ENCODE peak calls at places on chromosomes 1 and 21, in eight cellular contexts. Q is BJ, S is B cell, Z is bronchial epithelial cell, E is fibroblast of lung, C is progenitor cell of endocrine pancreas, I is suprapubic skin, O is sigmoid colon. P is an unnamed sample.

GRCh38 chr1:214261206-214262123 is 19.5 kb upstream of the SMYD2 start:
- DNase-seq in Q (peak), S (peak), Z (peak), E (peak), C (peak), I (peak), O (peak), P (no peak)

GRCh38 chr1:202162049-202162417 is 1.6 kb upstream of the PTPN7 start:
- DNase-seq in Q (no peak), S (peak), Z (no peak), E (no peak), C (no peak), I (no peak), O (no peak), P (no peak)

GRCh38 chr1:246907472-246907871 is 24.3 kb downstream of the AHCTF1 start:
- DNase-seq in Q (no peak), S (peak), Z (peak), E (peak), C (no peak), I (no peak), O (no peak), P (no peak)

GRCh38 chr1:161531986-161532875 is 7.9 kb downstream of the HSPA6 start:
- DNase-seq in Q (no peak), S (no peak), Z (no peak), E (no peak), C (no peak), I (no peak), O (no peak), P (no peak)

GRCh38 chr1:234656981-234657651 is 47.1 kb upstream of the IRF2BP2 start:
- DNase-seq in Q (peak), S (peak), Z (peak), E (peak), C (no peak), I (no peak), O (no peak), P (no peak)

GRCh38 chr1:115114308-115114707 is 25.0 kb upstream of the TSPAN2 start:
- DNase-seq in Q (no peak), S (no peak), Z (peak), E (peak), C (no peak), I (no peak), O (no peak), P (no peak)

GRCh38 chr1:97160796-97161195 is 439.2 kb downstream of the PTBP2 start:
- DNase-seq in Q (no peak), S (no peak), Z (no peak), E (peak), C (no peak), I (no peak), O (no peak), P (no peak)

GRCh38 chr21:32414579-32415358 is 2.3 kb downstream of the EVA1C start:
- DNase-seq in Q (no peak), S (no peak), Z (peak), E (peak), C (no peak), I (no peak), O (no peak), P (no peak)

GRCh38 chr1:93437976-93438605 is 9.8 kb upstream of the FNBP1L start:
- DNase-seq in Q (peak), S (peak), Z (peak), E (peak), C (no peak), I (no peak), O (no peak), P (no peak)
- TF ChIP-seq CTCF in Q (peak), S (peak), Z (peak), E (peak), C (peak), I (peak), O (peak), P (peak)

GRCh38 chr21:30444204-30444603 is 4.1 kb downstream of the KRTAP15-1 start:
- DNase-seq in Q (no peak), S (no peak), Z (peak), E (no peak), C (no peak), I (no peak), O (no peak), P (no peak)
- TF ChIP-seq CTCF in Q (no peak), S (no peak), Z (peak), E (no peak), C (no peak), I (no peak), O (no peak), P (no peak)

GRCh38 chr1:177351361-177352108 is 180.8 kb downstream of the BRINP2 start:
- DNase-seq in Q (no peak), S (no peak), Z (no peak), E (no peak), C (no peak), I (no peak), O (no peak), P (no peak)

GRCh38 chr1:177354247-177354646 is 183.5 kb downstream of the BRINP2 start:
- DNase-seq in Q (no peak), S (no peak), Z (no peak), E (no peak), C (no peak), I (no peak), O (no peak), P (no peak)

GRCh38 chr1:177360791-177361190 is 190.0 kb downstream of the BRINP2 start:
- DNase-seq in Q (no peak), S (no peak), Z (no peak), E (no peak), C (no peak), I (no peak), O (no peak), P (no peak)

GRCh38 chr1:177355575-177355974 is 184.8 kb downstream of the BRINP2 start:
- DNase-seq in Q (no peak), S (no peak), Z (peak), E (peak), C (peak), I (no peak), O (no peak), P (no peak)
- TF ChIP-seq CTCF in Q (peak), S (no peak), Z (peak), E (peak), C (peak), I (no peak), O (no peak), P (peak)

DNA sequence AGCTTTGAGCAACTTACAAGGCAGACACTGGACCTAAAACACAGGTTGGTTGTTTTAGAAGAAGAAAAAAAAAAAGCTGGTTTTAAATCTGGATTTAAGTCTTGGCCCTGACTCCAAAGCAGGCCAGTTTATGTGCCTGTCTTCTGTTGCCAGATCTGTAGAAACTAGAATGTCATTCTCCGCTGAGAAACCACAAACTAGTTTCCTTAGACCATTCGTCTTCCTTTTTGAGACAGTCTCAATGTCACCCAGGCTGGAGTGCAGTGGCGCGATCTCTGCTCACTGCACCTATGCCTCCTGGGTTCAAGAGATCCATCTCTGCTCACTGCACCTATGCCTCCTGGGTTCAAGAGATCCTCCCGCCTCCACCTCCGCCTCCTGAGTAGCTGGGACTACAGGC is 33.9 kb downstream of the APP start:
- DNase-seq in Q (no peak), S (no peak), Z (no peak), E (peak), C (no peak), I (no peak), O (no peak), P (no peak)
- TF ChIP-seq CTCF in Q (no peak), S (no peak), Z (no peak), E (no peak), C (no peak), I (no peak), O (no peak), P (no peak)

GRCh38 chr1:9294440-9294773 is 1.7 kb downstream of the SPSB1 start:
- DNase-seq in Q (no peak), S (no peak), Z (peak), E (peak), C (no peak), I (no peak), O (peak), P (no peak)

GRCh38 chr1:9293512-9294439 is 1.1 kb downstream of the SPSB1 start:
- DNase-seq in Q (no peak), S (peak), Z (peak), E (peak), C (peak), I (no peak), O (no peak), P (no peak)

GRCh38 chr1:9291914-9292360 is 757 bp upstream of the SPSB1 start:
- DNase-seq in Q (no peak), S (no peak), Z (peak), E (peak), C (no peak), I (no peak), O (peak), P (no peak)

GRCh38 chr1:9293241-9293511 is 482 bp downstream of the SPSB1 start:
- DNase-seq in Q (no peak), S (no peak), Z (no peak), E (no peak), C (no peak), I (no peak), O (no peak), P (no peak)

DNA sequence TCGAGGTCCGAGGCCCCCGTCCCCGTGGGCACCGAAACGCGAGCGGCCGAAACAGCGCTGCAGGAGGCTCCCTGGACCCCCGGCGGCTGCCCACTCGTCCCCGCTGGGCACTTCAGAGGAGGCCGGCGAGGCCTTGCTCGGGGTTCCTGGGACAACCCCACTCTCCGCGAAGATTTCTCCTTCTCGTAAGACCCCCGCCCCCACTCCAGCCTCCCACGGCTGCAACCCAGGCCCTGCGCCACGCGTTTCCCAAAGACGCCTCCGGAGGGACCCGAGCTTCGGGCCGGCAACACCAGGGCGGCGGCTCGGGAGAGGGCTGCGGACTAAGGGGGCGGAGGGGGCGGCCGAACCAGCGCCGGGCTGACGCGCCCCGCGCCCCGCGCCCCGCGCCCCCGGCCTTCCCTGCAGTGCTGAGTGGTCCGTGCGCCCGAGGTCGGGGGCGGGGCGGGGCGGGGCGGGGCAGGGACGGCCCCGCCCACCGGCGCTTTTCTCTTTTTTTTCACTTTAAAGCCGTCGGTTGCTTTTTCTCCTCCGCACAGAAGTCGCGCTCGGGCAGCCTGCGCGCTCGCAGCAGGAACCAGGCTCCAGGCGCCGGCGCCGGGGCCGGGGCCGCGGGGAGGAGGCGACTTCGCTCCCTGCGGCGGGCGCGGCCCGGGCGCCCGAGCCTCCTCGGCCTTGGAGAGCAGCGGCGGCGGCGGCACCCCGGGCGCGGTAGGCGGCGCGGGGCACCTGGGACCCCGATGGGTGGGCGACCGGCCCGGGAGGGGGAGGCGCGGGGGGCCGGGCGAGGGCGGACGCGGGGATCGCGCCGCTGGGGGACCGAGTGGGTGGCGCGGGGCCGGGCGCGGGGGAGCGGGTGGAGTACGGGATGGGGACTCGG is at the start of gene SPSB1:
- DNase-seq in Q (no peak), S (peak), Z (peak), E (peak), C (peak), I (no peak), O (peak), P (no peak)
- TF ChIP-seq CTCF in Q (no peak), S (no peak), Z (no peak), E (no peak), C (no peak), I (no peak), O (no peak), P (no peak)

GRCh38 chr1:116153692-116154031 is 42.5 kb downstream of the MAB21L3 start:
- DNase-seq in Q (no peak), S (no peak), Z (no peak), E (no peak), C (no peak), I (no peak), O (no peak), P (no peak)

GRCh38 chr1:116150368-116150767 is 39.2 kb downstream of the MAB21L3 start:
- DNase-seq in Q (no peak), S (no peak), Z (no peak), E (no peak), C (no peak), I (no peak), O (no peak), P (no peak)

GRCh38 chr1:116152950-116153691 is 41.9 kb downstream of the MAB21L3 start:
- DNase-seq in Q (no peak), S (no peak), Z (no peak), E (no peak), C (no peak), I (no peak), O (no peak), P (no peak)

GRCh38 chr1:116152577-116152943 is 41.4 kb downstream of the MAB21L3 start:
- DNase-seq in Q (no peak), S (no peak), Z (no peak), E (no peak), C (no peak), I (no peak), O (no peak), P (no peak)

GRCh38 chr1:116151739-116152576 is 40.8 kb downstream of the MAB21L3 start:
- DNase-seq in Q (peak), S (peak), Z (peak), E (peak), C (peak), I (peak), O (peak), P (peak)
- TF ChIP-seq CTCF in Q (peak), S (peak), Z (peak), E (peak), C (peak), I (peak), O (peak), P (peak)

GRCh38 chr1:23895993-23896392 is 17.2 kb downstream of the CNR2 start:
- DNase-seq in Q (no peak), S (no peak), Z (no peak), E (no peak), C (no peak), I (no peak), O (no peak), P (no peak)

GRCh38 chr1:23897083-23897482 is 16.1 kb downstream of the CNR2 start:
- DNase-seq in Q (no peak), S (no peak), Z (peak), E (no peak), C (no peak), I (no peak), O (no peak), P (no peak)

GRCh38 chr1:23895082-23895481 is 18.1 kb downstream of the CNR2 start:
- DNase-seq in Q (no peak), S (no peak), Z (no peak), E (no peak), C (no peak), I (no peak), O (no peak), P (no peak)

GRCh38 chr1:23899070-23899469 is 14.1 kb downstream of the CNR2 start:
- DNase-seq in Q (no peak), S (no peak), Z (no peak), E (no peak), C (no peak), I (no peak), O (no peak), P (no peak)

DNA sequence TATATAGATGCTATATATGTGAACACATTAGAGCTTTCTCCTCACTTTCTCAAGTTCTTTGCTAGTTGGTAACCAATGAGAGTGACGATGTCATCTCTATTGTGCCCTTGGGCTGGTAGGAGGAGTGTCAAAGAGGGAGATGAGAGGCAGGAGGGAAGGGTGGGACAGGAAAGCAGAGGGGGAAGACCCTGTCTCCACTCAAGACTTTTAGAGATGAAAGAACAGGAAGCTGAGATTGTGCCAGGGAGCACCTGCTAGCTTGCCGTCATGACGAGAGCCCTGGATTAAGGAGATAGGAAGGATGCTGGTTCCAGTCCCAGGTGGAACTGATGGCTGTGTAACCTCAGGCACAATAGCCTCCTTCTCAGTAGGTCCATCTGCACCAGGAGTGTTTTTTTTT is 16.7 kb downstream of the CNR2 start:
- DNase-seq in Q (no peak), S (peak), Z (no peak), E (no peak), C (no peak), I (no peak), O (no peak), P (no peak)
- TF ChIP-seq CTCF in Q (no peak), S (no peak), Z (no peak), E (no peak), C (no peak), I (no peak), O (no peak), P (no peak)

GRCh38 chr1:14365226-14365994 is 233.1 kb upstream of the KAZN start:
- DNase-seq in Q (no peak), S (no peak), Z (no peak), E (no peak), C (no peak), I (no peak), O (no peak), P (no peak)

GRCh38 chr1:14366361-14367018 is 232.0 kb upstream of the KAZN start:
- DNase-seq in Q (no peak), S (no peak), Z (no peak), E (peak), C (no peak), I (no peak), O (no peak), P (no peak)

GRCh38 chr1:14362331-14362730 is 236.2 kb upstream of the KAZN start:
- DNase-seq in Q (no peak), S (no peak), Z (no peak), E (peak), C (no peak), I (no peak), O (no peak), P (no peak)

GRCh38 chr1:14363191-14363590 is 235.3 kb upstream of the KAZN start:
- DNase-seq in Q (no peak), S (no peak), Z (no peak), E (peak), C (no peak), I (no peak), O (no peak), P (no peak)

DNA sequence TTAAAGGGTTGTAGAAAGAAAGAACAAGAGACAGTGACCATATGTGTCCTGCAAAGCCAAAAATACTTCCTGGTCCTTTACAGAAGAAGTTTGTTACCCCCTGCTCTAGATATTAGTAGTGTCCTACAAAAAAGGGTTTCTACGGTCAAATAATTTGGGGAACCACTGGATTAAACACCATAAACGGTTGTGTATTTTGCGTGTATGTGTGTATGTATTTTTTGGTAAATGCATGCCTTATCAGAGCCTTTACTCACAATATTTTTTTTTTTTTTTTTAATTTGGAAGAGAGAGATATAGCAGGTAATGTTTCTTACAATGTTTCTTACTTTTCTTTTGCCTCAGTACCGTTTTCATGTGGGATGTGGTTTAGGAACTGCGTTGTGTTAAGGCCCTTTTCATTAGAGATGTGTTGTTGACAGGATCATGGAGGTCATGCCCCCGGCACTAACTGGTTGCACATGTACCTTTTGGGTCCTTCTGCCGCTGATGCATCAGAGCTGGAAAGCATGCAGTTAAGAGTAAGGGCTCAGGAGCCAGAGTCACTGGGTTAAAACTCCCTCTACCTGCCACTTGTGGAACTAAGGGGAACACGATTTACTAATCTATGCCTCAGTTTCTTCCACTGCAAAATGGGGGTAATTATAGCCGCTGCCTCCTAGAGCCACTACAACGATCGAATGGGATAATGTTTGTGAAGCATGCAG is 234.6 kb upstream of the KAZN start:
- DNase-seq in Q (no peak), S (no peak), Z (no peak), E (no peak), C (no peak), I (no peak), O (no peak), P (no peak)
- TF ChIP-seq CTCF in Q (no peak), S (no peak), Z (no peak), E (no peak), C (peak), I (no peak), O (no peak), P (no peak)

GRCh38 chr21:42858185-42858847 is 21.0 kb downstream of the WDR4 start:
- DNase-seq in Q (no peak), S (no peak), Z (no peak), E (no peak), C (no peak), I (no peak), O (no peak), P (no peak)
- TF ChIP-seq CTCF in Q (no peak), S (no peak), Z (no peak), E (no peak), C (no peak), I (no peak), O (no peak), P (no peak)

DNA sequence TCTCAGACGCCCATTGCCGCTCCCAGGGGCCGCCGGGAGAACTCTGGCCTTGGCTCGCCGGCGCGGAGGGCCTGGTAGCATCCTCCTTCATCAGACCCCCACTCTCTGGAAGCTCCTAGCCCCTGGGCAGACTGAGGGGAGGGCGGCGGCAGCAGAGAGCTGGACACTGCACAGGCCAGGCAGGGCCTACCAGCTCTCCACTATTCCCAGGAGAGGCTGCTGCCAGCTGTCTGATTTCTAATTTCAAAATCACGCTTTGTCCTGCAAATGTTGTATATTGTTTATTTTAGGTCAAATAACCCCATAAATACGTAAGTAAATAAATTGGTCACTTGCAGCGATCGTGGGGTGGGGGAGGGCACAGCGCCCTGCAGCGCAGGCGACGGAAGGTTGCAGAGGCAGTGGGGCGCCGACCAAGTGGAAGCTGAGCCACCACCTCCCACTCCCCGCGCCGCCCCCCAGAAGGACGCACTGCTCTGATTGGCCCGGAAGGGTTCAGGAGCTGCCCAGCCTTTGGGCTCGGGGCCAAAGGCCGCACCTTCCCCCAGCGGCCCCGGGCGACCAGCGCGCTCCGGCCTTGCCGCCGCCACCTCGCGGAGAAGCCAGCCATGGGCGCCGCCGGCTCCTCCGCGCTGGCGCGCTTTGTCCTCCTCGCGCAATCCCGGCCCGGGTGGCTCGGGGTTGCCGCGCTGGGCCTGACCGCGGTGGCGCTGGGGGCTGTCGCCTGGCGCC is at the start of gene MTARC1:
- DNase-seq in Q (no peak), S (peak), Z (no peak), E (peak), C (peak), I (no peak), O (peak), P (peak)
- TF ChIP-seq CTCF in Q (no peak), S (no peak), Z (no peak), E (no peak), C (peak), I (no peak), O (no peak), P (no peak)

P was measured in D721Med.